ENCODE peak calls at places on chromosomes 12 and 14, in six cellular contexts. R is ascending aorta, N is endodermal cell, X is kidney epithelial cell, M is GM12865, H is mucosa of descending colon. I is an unnamed sample.

GRCh38 chr12:9736931-9737705 is 4.2 kb upstream of the CLECL1 start:
- DNase-seq in R (no peak), N (no peak), X (no peak), M (no peak), H (no peak), I (no peak)

GRCh38 chr12:116284401-116284800 is 6.9 kb upstream of the MED13L start:
- DNase-seq in R (no peak), N (no peak), X (no peak), M (no peak), H (no peak), I (no peak)

GRCh38 chr12:10223208-10223607 is 10.5 kb downstream of the GABARAPL1 start:
- DNase-seq in R (no peak), N (no peak), X (no peak), M (no peak), H (no peak), I (no peak)

GRCh38 chr14:70972107-70972976 is 65.1 kb downstream of the PCNX1 start:
- DNase-seq in R (no peak), N (peak; percentile 93), X (peak; percentile 43), M (peak; percentile 91), H (peak; percentile 97), I (peak; percentile 75)

GRCh38 chr14:63134801-63135200 is 69.4 kb upstream of the RHOJ start:
- DNase-seq in R (no peak), N (no peak), X (no peak), M (no peak), H (no peak), I (no peak)

GRCh38 chr14:70665448-70666363 is 24.0 kb downstream of the TTC9 start:
- DNase-seq in R (no peak), N (peak; percentile 72), X (peak; percentile 28), M (peak; percentile 93), H (peak; percentile 86), I (no peak)

GRCh38 chr12:21354641-21355040 is 18.1 kb upstream of the IAPP start:
- DNase-seq in R (no peak), N (no peak), X (no peak), M (no peak), H (no peak), I (no peak)

GRCh38 chr12:18868673-18869072 is 130.8 kb downstream of the CAPZA3 start:
- DNase-seq in R (no peak), N (no peak), X (no peak), M (no peak), H (no peak), I (no peak)

GRCh38 chr12:30700216-30700900 is 4.7 kb upstream of the IPO8 start:
- DNase-seq in R (no peak), N (no peak), X (no peak), M (no peak), H (no peak), I (no peak)

GRCh38 chr14:91010153-91010533 is 50.3 kb downstream of the RPS6KA5 start:
- DNase-seq in R (no peak), N (no peak), X (no peak), M (no peak), H (no peak), I (no peak)

GRCh38 chr14:55125403-55125802 is 3.6 kb upstream of the LGALS3 start:
- DNase-seq in R (no peak), N (no peak), X (no peak), M (peak; percentile 28), H (peak; percentile 92), I (no peak)

GRCh38 chr14:75542585-75543091 is 20.4 kb downstream of the BATF start:
- DNase-seq in R (peak; percentile 14), N (no peak), X (no peak), M (peak; percentile 84), H (peak; percentile 55), I (no peak)

DNA sequence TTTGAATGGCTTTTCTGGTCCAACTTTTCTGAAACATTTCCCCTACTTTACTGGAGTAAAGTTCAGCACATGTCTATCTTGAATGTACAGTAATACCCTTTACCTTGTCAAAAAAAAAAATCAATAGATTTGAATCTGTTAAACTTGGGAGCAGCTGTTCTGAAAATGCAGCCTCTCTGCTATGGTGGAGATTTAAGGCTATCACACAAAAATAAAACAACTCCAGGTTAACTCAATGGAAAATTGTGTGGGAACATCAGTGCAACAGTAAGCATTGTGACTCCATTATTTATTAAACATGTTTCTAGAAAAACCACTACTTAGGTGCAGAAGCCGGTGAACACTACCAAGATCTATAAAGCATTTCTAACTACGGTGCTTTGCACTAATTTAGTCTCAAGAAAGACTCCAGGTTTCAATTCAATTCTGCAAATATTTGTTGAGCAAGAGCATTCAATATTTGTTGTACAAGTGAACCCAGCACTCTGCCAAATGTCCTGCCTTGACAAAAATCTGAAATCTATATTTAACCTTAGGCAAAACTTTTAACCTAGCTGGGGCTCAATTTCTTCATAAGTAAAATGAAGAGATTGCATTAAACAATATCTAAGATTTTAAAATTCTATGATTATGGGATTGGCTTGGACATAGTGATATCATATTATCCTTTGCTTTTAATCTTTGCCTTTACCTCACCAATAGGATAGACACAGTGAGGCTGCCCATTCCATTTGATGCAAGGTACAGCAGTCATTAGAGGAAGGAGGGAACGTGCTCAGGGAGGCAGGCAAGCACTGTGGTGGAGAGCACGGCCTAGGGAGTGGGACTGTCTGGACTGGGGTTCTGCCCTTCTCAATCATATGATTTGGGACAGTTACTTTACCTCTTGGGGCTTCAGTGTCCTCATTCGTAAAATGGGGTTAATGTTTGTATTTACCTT is 155.2 kb downstream of the KITLG start:
- DNase-seq in R (no peak), N (no peak), X (no peak), M (no peak), H (no peak), I (no peak)
- TF ChIP-seq CTCF in R (no peak), N (no peak), X (no peak), M (no peak), H (no peak), I (no peak)

GRCh38 chr12:104456417-104456949 is at the start of gene CHST11:
- DNase-seq in R (peak; percentile 77), N (peak; percentile 98), X (peak; percentile 68), M (peak; percentile 90), H (peak; percentile 70), I (peak; percentile 50)

GRCh38 chr12:104454997-104455396 is 1.8 kb upstream of the CHST11 start:
- DNase-seq in R (no peak), N (no peak), X (peak; percentile 83), M (no peak), H (no peak), I (peak; percentile 14)

GRCh38 chr12:104456950-104457745 is 400 bp downstream of the CHST11 start:
- DNase-seq in R (no peak), N (peak; percentile 93), X (no peak), M (peak; percentile 77), H (peak; percentile 75), I (peak; percentile 65)

GRCh38 chr12:104457746-104458644 is 1.2 kb downstream of the CHST11 start:
- DNase-seq in R (no peak), N (peak; percentile 80), X (no peak), M (peak; percentile 69), H (peak; percentile 21), I (no peak)

GRCh38 chr12:104455594-104456416 is 943 bp upstream of the CHST11 start:
- DNase-seq in R (no peak), N (peak; percentile 56), X (no peak), M (no peak), H (no peak), I (no peak)
- H3K4me3 ChIP-seq in R (peak overlapping the region; percentile 66), N (peak overlapping the region; percentile 90), X (peak overlapping the region; percentile 63), M (peak overlapping the region; percentile 79), H (no peak overlapping the region), I (peak overlapping the region; percentile 92)

GRCh38 chr14:53539489-53540126 is 386.5 kb upstream of the DDHD1 start:
- DNase-seq in R (no peak), N (peak; percentile 95), X (no peak), M (peak; percentile 87), H (peak; percentile 87), I (peak; percentile 80)
- TF ChIP-seq CTCF in R (peak; percentile 80), N (peak; percentile 94), X (peak; percentile 89), M (peak; percentile 79), H (peak; percentile 40), I (peak; percentile 90)

DNA sequence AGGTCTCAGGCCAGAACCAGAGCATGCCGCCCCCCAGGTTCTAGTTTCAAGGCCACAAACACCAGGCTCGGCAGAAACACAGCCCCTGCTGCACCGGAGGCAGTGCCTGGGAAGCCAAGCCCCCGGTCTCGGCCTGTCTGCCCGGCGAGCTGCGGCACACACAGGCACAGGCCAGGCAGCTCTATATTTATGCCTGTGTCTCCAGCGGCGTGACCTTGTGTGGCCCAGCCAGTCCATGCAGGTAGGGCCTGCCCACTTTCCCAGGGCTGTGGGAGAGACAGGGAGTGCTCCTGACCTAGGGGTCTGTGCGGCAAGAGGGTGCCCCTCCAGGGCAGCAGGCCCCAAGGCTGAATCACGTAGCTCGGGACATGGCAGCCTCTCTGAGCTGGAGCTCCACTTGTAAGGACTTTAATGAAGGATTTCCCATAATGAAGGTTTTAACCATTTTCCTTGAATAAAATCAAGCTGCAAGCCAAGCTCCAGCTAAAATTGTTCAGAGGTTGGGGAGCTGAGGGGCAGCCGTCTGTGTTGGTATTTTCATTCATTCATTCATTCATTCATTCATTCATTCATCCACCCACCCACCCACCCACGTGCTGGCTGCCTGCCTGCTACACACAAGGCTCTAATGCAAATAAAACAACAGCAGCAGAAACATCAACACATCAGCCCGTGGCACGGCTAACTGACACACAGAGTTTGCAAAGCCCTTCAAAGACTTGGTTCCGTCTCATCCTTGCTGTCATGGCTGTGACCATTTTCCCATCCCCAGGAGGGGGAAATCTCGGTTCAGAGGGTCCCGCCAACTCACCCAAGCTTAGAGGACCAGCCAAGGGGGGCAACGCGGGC is 92.0 kb downstream of the RFLNA start:
- DNase-seq in R (no peak), N (no peak), X (no peak), M (no peak), H (no peak), I (no peak)
- H3K4me3 ChIP-seq in R (peak overlapping the region; percentile 59), N (no peak overlapping the region), X (peak overlapping the region; percentile 59), M (no peak overlapping the region), H (no peak overlapping the region), I (peak overlapping the region; percentile 63)